ENCODE peak calls at places on chromosomes 16 and 17, in eight cellular contexts. A is heart left ventricle; J is hepatocyte; D is Peyer's patch; S is HFF-Myc; V is GM06990; Z is CD8-positive, alpha-beta T cell; X is astrocyte of the cerebellum. Y is an unnamed sample.

GRCh38 chr16:4404967-4405696 is 11.3 kb downstream of the CORO7 start:
- DNase-seq in A (peak; percentile 67), J (no peak), D (no peak), S (no peak), V (no peak), Z (no peak), X (no peak), Y (no peak)

GRCh38 chr17:50266384-50267073 is 7.7 kb upstream of the TMEM92 start:
- DNase-seq in A (no peak), J (peak; percentile 76), D (no peak), S (peak; percentile 82), V (no peak), Z (no peak), X (peak; percentile 81), Y (no peak)

GRCh38 chr16:878071-878784 is 77.7 kb upstream of the GNG13 start:
- DNase-seq in A (peak; percentile 29), J (no peak), D (peak; percentile 50), S (no peak), V (no peak), Z (no peak), X (no peak), Y (no peak)

GRCh38 chr17:35433075-35433894 is 985 bp upstream of the SLFN12 start:
- DNase-seq in A (peak; percentile 76), J (peak; percentile 94), D (peak; percentile 50), S (peak; percentile 99), V (peak; percentile 16), Z (peak; percentile 67), X (peak; percentile 99), Y (peak; percentile 40)

GRCh38 chr17:69574257-69575197 is 160.0 kb downstream of the MAP2K6 start:
- DNase-seq in A (no peak), J (no peak), D (no peak), S (peak; percentile 26), V (no peak), Z (no peak), X (peak; percentile 70), Y (no peak)

GRCh38 chr17:79183221-79184158 is 108.9 kb downstream of the ENGASE start:
- DNase-seq in A (no peak), J (peak; percentile 41), D (no peak), S (no peak), V (peak; percentile 20), Z (no peak), X (no peak), Y (no peak)

GRCh38 chr17:73901661-73902415 is 257.6 kb upstream of the SDK2 start:
- DNase-seq in A (peak; percentile 75), J (peak; percentile 50), D (no peak), S (no peak), V (no peak), Z (no peak), X (no peak), Y (no peak)

GRCh38 chr16:3503513-3503912 is 2.7 kb downstream of the CLUAP1 start:
- DNase-seq in A (no peak), J (no peak), D (peak; percentile 31), S (no peak), V (no peak), Z (peak; percentile 73), X (no peak), Y (no peak)

GRCh38 chr16:9846362-9847099 is 335.7 kb downstream of the GRIN2A start:
- DNase-seq in A (no peak), J (no peak), D (no peak), S (no peak), V (no peak), Z (no peak), X (no peak), Y (no peak)

GRCh38 chr17:44033841-44034408 is 19.2 kb upstream of the TMEM101 start:
- DNase-seq in A (no peak), J (no peak), D (no peak), S (no peak), V (no peak), Z (no peak), X (no peak), Y (no peak)

GRCh38 chr17:64187093-64187895 is 57.4 kb upstream of the ERN1 start:
- DNase-seq in A (no peak), J (peak; percentile 56), D (no peak), S (no peak), V (no peak), Z (no peak), X (no peak), Y (no peak)

GRCh38 chr17:32141690-32142037 is 638 bp upstream of the RHOT1 start:
- DNase-seq in A (no peak), J (no peak), D (no peak), S (no peak), V (no peak), Z (no peak), X (no peak), Y (no peak)

GRCh38 chr16:49275870-49276269 is 5.8 kb downstream of the CBLN1 start:
- DNase-seq in A (no peak), J (no peak), D (no peak), S (no peak), V (no peak), Z (no peak), X (no peak), Y (no peak)

GRCh38 chr16:24729243-24729966 is at the start of gene TNRC6A:
- DNase-seq in A (peak; percentile 95), J (peak; percentile 94), D (peak; percentile 85), S (peak; percentile 54), V (peak; percentile 89), Z (peak; percentile 71), X (peak; percentile 59), Y (peak; percentile 36)

GRCh38 chr16:19696961-19697360 is 21.1 kb downstream of the KNOP1 start:
- DNase-seq in A (no peak), J (no peak), D (no peak), S (no peak), V (no peak), Z (no peak), X (no peak), Y (no peak)

DNA sequence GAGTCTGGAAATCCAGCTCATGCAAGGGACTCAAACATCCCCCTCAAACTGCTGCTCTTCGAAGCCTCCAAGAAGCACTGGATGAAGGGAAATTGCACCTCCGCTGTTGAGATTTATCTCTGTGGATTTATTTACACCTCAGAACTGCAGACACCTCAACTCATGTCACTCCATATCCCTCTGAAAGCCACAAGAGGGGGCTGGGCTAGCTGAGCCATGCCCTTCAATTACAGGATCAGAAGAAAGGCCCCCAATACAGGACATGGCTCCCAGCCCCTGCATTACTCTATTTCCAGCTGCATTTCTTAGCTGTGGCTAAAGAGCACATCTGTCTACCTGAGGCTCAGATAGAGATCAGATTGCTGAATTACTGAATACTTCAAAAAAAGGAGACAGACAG is 103.1 kb upstream of the DYNLRB2 start:
- DNase-seq in A (no peak), J (no peak), D (no peak), S (no peak), V (no peak), Z (no peak), X (no peak), Y (no peak)
- TF ChIP-seq CTCF in A (no peak), J (no peak), D (no peak), S (no peak), V (peak; percentile 28), Z (no peak), X (no peak), Y (no peak)

DNA sequence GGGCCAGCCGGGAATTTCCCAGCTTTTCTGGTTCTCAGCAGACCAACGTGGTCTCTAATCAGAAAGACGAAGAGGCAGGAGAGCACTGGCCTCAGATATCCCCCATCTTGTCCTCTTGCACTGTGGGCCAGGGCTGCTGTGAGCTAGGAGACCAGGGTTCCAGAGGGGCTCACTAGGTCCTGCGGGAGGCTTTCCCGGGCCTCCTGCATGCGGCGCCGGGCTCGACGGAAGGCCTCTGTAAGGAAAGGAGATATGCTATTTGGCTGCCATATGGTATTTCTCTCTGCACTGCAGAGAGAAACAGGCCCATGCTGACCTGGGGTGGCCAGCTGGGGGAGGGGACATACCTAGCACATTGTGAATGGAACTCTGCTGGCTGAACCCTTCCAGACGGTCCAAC is 13.1 kb downstream of the MKS1 start:
- DNase-seq in A (no peak), J (no peak), D (no peak), S (no peak), V (no peak), Z (no peak), X (no peak), Y (no peak)
- TF ChIP-seq CTCF in A (no peak), J (no peak), D (no peak), S (no peak), V (no peak), Z (no peak), X (no peak), Y (no peak)

DNA sequence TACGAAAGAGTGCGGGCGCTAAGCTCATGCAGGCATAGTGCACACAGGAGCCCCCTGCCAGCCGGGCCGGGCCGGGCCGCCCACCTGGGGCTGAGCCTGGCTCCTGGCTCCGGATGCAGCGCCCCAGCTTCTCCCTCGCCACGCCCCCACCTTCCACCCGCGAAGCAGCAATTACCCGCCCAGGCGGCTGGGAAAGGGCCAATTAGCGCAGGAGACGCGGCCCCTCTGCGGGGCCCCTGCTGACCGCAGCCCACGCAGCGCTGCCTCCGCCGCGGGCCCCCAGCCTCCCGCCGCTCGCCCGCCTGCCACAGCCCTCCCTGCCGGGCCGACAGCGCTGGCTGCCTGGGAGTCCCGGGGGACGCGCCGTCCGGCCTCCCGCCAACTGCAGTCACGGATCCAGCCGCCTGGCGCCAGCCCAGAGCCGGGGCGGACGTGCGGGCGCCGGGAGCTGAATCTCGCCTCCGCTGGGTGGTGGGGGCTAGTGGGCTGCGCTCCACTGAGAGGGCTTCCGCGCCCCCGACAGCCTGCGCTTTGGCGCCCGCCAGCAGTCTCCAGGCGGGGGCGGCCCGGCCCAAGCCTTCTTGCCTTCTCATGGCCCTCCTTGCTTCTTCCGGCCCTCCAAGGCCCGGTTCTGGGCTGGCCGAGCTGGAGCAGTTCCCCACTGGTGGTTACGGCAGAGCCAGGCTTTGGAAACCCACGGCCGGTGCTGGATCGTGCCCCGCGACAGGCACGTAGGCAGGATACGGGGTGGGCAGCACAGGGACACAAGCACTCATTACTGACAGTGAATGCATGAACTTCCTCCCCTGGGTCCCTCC is 14.9 kb upstream of the CBFB start:
- DNase-seq in A (peak; percentile 92), J (peak; percentile 90), D (peak; percentile 50), S (no peak), V (peak; percentile 73), Z (peak; percentile 67), X (no peak), Y (no peak)
- TF ChIP-seq CTCF in A (peak; percentile 31), J (peak; percentile 23), D (peak; percentile 43), S (no peak), V (peak; percentile 19), Z (no peak), X (peak; percentile 6), Y (peak; percentile 28)

GRCh38 chr17:48155889-48156670 is 48.5 kb downstream of the SNX11 start:
- DNase-seq in A (no peak), J (no peak), D (no peak), S (no peak), V (no peak), Z (no peak), X (no peak), Y (no peak)

GRCh38 chr17:48149174-48150106 is 41.9 kb downstream of the SNX11 start:
- DNase-seq in A (no peak), J (no peak), D (no peak), S (no peak), V (no peak), Z (no peak), X (no peak), Y (no peak)

GRCh38 chr17:48150107-48150463 is 42.5 kb downstream of the SNX11 start:
- DNase-seq in A (no peak), J (no peak), D (no peak), S (no peak), V (no peak), Z (no peak), X (no peak), Y (no peak)

GRCh38 chr17:48150602-48151001 is 43.0 kb downstream of the SNX11 start:
- DNase-seq in A (no peak), J (no peak), D (no peak), S (no peak), V (no peak), Z (no peak), X (no peak), Y (no peak)

GRCh38 chr17:48153711-48154642 is 46.4 kb downstream of the SNX11 start:
- DNase-seq in A (no peak), J (peak; percentile 86), D (no peak), S (no peak), V (no peak), Z (no peak), X (peak; percentile 33), Y (no peak)
- TF ChIP-seq CTCF in A (peak; percentile 30), J (peak; percentile 65), D (peak; percentile 53), S (peak; percentile 44), V (peak; percentile 29), Z (no peak), X (peak; percentile 58), Y (peak; percentile 25)